ENCODE peak calls at places on chromosomes 3 and 15, in eight cellular contexts. A is T-helper 2 cell, L is RCC 7860, W is tibial artery, M is epithelial cell of esophagus, T is T47D, K is AG10803, X is SJSA1. Y is an unnamed sample.

GRCh38 chr3:52471371-52472238 is 16.2 kb downstream of the NISCH start:
- DNase-seq in W (peak), K (peak), X (no peak), M (peak), T (peak), L (peak), A (no peak), Y (no peak)

GRCh38 chr3:15221574-15222217 is 15.7 kb downstream of the CAPN7 start:
- DNase-seq in X (no peak), M (no peak), W (no peak), L (no peak), K (no peak), A (no peak), T (no peak), Y (no peak)

GRCh38 chr3:44712455-44713075 is at the start of gene ZNF502:
- DNase-seq in M (peak), A (peak), L (no peak), X (peak), T (no peak), K (peak), W (peak), Y (peak)

GRCh38 chr3:78818161-78818985 is 949.4 kb downstream of the ROBO1 start:
- DNase-seq in X (no peak), A (no peak), L (no peak), K (no peak), T (no peak), M (no peak), W (no peak), Y (peak)

GRCh38 chr3:100335137-100335833 is 728 bp downstream of the NIT2 start:
- DNase-seq in M (peak), T (peak), W (no peak), A (no peak), L (peak), K (no peak), X (peak), Y (peak)

GRCh38 chr3:128337305-128337704 is 129.4 kb downstream of the DNAJB8 start:
- DNase-seq in T (peak), L (no peak), W (no peak), M (peak), X (no peak), A (no peak), K (no peak), Y (no peak)

GRCh38 chr3:100183608-100184125 is 69.4 kb upstream of the FILIP1L start:
- DNase-seq in M (no peak), K (no peak), T (no peak), W (no peak), A (no peak), X (no peak), L (no peak), Y (no peak)

GRCh38 chr3:10515396-10515795 is 10.0 kb upstream of the ATP2B2 start:
- DNase-seq in L (no peak), M (no peak), X (no peak), K (no peak), W (no peak), A (no peak), T (no peak), Y (no peak)

GRCh38 chr15:40769310-40770146 is at the start of gene C15orf62:
- DNase-seq in L (peak), M (peak), K (no peak), W (no peak), X (no peak), T (no peak), A (peak), Y (peak)

GRCh38 chr3:30518201-30518864 is 88.1 kb upstream of the TGFBR2 start:
- DNase-seq in M (no peak), T (no peak), L (no peak), A (no peak), X (no peak), K (peak), W (peak), Y (no peak)

GRCh38 chr3:34213481-34213880 is 415.1 kb downstream of the PDCD6IP start:
- DNase-seq in X (no peak), A (no peak), M (no peak), K (no peak), L (no peak), T (no peak), W (no peak), Y (no peak)

GRCh38 chr3:190526787-190527767 is 13.2 kb downstream of the IL1RAP start:
- DNase-seq in T (no peak), L (no peak), W (no peak), M (no peak), A (no peak), K (peak), X (no peak), Y (no peak)

GRCh38 chr3:173396191-173397041 is 1.1 kb upstream of the NLGN1 start:
- DNase-seq in K (no peak), A (no peak), M (peak), T (peak), X (peak), W (no peak), L (no peak), Y (peak)

GRCh38 chr3:76107935-76108570 is 322.7 kb upstream of the ZNF717 start:
- DNase-seq in M (peak), L (peak), W (no peak), T (peak), A (no peak), K (peak), X (no peak), Y (no peak)

GRCh38 chr3:72265661-72266370 is 480.9 kb upstream of the PROK2 start:
- DNase-seq in K (no peak), X (no peak), A (no peak), M (no peak), W (no peak), T (no peak), L (no peak), Y (no peak)

GRCh38 chr3:61809879-61810278 is 248.5 kb downstream of the PTPRG start:
- DNase-seq in T (no peak), X (no peak), M (no peak), A (no peak), K (no peak), W (peak), L (no peak), Y (no peak)

GRCh38 chr3:115212615-115213014 is 65.5 kb upstream of the ZBTB20 start:
- DNase-seq in A (no peak), K (no peak), L (no peak), W (no peak), T (no peak), X (no peak), M (no peak), Y (no peak)

GRCh38 chr3:153232737-153233330 is 70.8 kb downstream of the RAP2B start:
- DNase-seq in K (peak), A (no peak), T (no peak), M (no peak), X (peak), L (no peak), W (no peak), Y (peak)

GRCh38 chr3:57673158-57673557 is 19.7 kb downstream of the DENND6A start:
- DNase-seq in A (no peak), M (no peak), X (no peak), L (no peak), T (no peak), W (no peak), K (no peak), Y (no peak)

GRCh38 chr3:54756330-54756731 is 171.5 kb downstream of the LRTM1 start:
- DNase-seq in X (peak), A (no peak), K (peak), M (no peak), T (no peak), W (no peak), L (peak), Y (peak)

GRCh38 chr3:48989126-48989795 is 780 bp upstream of the P4HTM start:
- DNase-seq in T (no peak), M (no peak), A (no peak), X (no peak), L (no peak), K (no peak), W (no peak), Y (peak)

GRCh38 chr3:30775070-30775469 is 119.4 kb downstream of the GADL1 start:
- DNase-seq in X (no peak), K (no peak), M (peak), A (no peak), W (no peak), T (no peak), L (peak), Y (no peak)

GRCh38 chr3:128173849-128174248 is 20.6 kb downstream of the EEFSEC start:
- DNase-seq in W (no peak), L (no peak), X (no peak), A (no peak), K (no peak), T (no peak), M (no peak), Y (no peak)

GRCh38 chr3:139524841-139525538 is 14.6 kb downstream of the RBP1 start:
- DNase-seq in M (no peak), X (no peak), L (no peak), T (no peak), W (no peak), K (no peak), A (no peak), Y (no peak)

GRCh38 chr3:182986021-182986420 is 5.7 kb upstream of the DCUN1D1 start:
- DNase-seq in K (no peak), L (no peak), A (no peak), M (no peak), X (no peak), T (no peak), W (no peak), Y (no peak)

GRCh38 chr15:57667171-57667924 is 39.2 kb upstream of the POLR2M start:
- DNase-seq in K (peak), T (peak), A (no peak), L (peak), M (peak), X (peak), W (no peak), Y (peak)

GRCh38 chr15:99434506-99435137 is 131.2 kb upstream of the MEF2A start:
- DNase-seq in K (no peak), M (no peak), W (peak), A (no peak), T (no peak), X (no peak), L (no peak), Y (no peak)

GRCh38 chr15:52383100-52383588 is 87.5 kb upstream of the MYO5C start:
- DNase-seq in T (no peak), W (no peak), A (no peak), X (no peak), M (no peak), K (no peak), L (no peak), Y (no peak)

GRCh38 chr3:186427627-186428026 is 65.6 kb upstream of the DGKG start:
- DNase-seq in K (no peak), M (no peak), W (no peak), T (no peak), L (no peak), X (no peak), A (no peak), Y (peak)

GRCh38 chr15:93034512-93034911 is 54.5 kb downstream of the RGMA start:
- DNase-seq in X (no peak), M (no peak), W (peak), A (no peak), T (no peak), L (no peak), K (no peak), Y (no peak)

GRCh38 chr3:133192363-133192945 is 154.3 kb downstream of the TMEM108 start:
- DNase-seq in M (no peak), T (no peak), A (no peak), W (no peak), K (no peak), X (no peak), L (no peak), Y (no peak)

GRCh38 chr3:194158942-194159439 is 23.0 kb downstream of the HES1 start:
- DNase-seq in T (peak), W (no peak), L (no peak), X (no peak), K (no peak), A (no peak), M (peak), Y (peak)

GRCh38 chr15:39886418-39886817 is 33.6 kb downstream of the GPR176 start:
- DNase-seq in L (no peak), T (no peak), W (no peak), M (peak), A (no peak), K (no peak), X (no peak), Y (no peak)

GRCh38 chr15:58413253-58413652 is 18.5 kb upstream of the LIPC start:
- DNase-seq in W (no peak), M (no peak), X (no peak), L (no peak), A (no peak), K (no peak), T (no peak), Y (no peak)

Y was measured in A172.